ENCODE peak calls at places on chromosome 16, in six cellular contexts. One of them, this sample, is unnamed.

GRCh38 chr16:12781777-12782176 is 21.9 kb downstream of the CPPED1 start:
- DNase-seq in Karpas-422: no peak
- DNase-seq in neuronal stem cell: no peak
- DNase-seq in fibroblast of lung: no peak
- DNase-seq in HepG2: no peak
- DNase-seq in GM23338: no peak
- DNase-seq in this sample: no peak

GRCh38 chr16:88649924-88650748 is 717 bp downstream of the CYBA start:
- DNase-seq in neuronal stem cell: no peak
- DNase-seq in Karpas-422: peak
- DNase-seq in HepG2: peak
- DNase-seq in fibroblast of lung: no peak
- DNase-seq in GM23338: peak
- DNase-seq in this sample: peak

GRCh38 chr16:4882633-4883285 is 35.5 kb downstream of the UBN1 start:
- DNase-seq in neuronal stem cell: no peak
- DNase-seq in GM23338: no peak
- DNase-seq in HepG2: no peak
- DNase-seq in fibroblast of lung: peak
- DNase-seq in Karpas-422: no peak
- DNase-seq in this sample: no peak

GRCh38 chr16:79599837-79600635 is 501 bp downstream of the MAF start:
- DNase-seq in neuronal stem cell: peak
- DNase-seq in GM23338: peak
- DNase-seq in HepG2: no peak
- DNase-seq in Karpas-422: peak
- DNase-seq in fibroblast of lung: peak
- DNase-seq in this sample: peak

GRCh38 chr16:19913306-19913717 is 28.7 kb upstream of the GPRC5B start:
- DNase-seq in HepG2: no peak
- DNase-seq in Karpas-422: no peak
- DNase-seq in neuronal stem cell: no peak
- DNase-seq in GM23338: no peak
- DNase-seq in fibroblast of lung: peak
- DNase-seq in this sample: no peak

GRCh38 chr16:85238233-85238647 is 126.0 kb upstream of the CIBAR2 start:
- DNase-seq in neuronal stem cell: no peak
- DNase-seq in GM23338: peak
- DNase-seq in HepG2: no peak
- DNase-seq in fibroblast of lung: peak
- DNase-seq in Karpas-422: no peak
- DNase-seq in this sample: no peak

GRCh38 chr16:79571065-79571697 is 29.4 kb downstream of the MAF start:
- DNase-seq in HepG2: no peak
- DNase-seq in Karpas-422: peak
- DNase-seq in neuronal stem cell: no peak
- DNase-seq in GM23338: no peak
- DNase-seq in fibroblast of lung: no peak
- DNase-seq in this sample: no peak

GRCh38 chr16:12569061-12569460 is 234.6 kb downstream of the CPPED1 start:
- DNase-seq in HepG2: no peak
- DNase-seq in neuronal stem cell: no peak
- DNase-seq in Karpas-422: no peak
- DNase-seq in fibroblast of lung: no peak
- DNase-seq in GM23338: no peak
- DNase-seq in this sample: no peak

GRCh38 chr16:86665929-86666328 is 87.6 kb downstream of the FOXL1 start:
- DNase-seq in neuronal stem cell: no peak
- DNase-seq in Karpas-422: no peak
- DNase-seq in GM23338: no peak
- DNase-seq in fibroblast of lung: no peak
- DNase-seq in HepG2: no peak
- DNase-seq in this sample: no peak

GRCh38 chr16:86578056-86578455 is 293 bp upstream of the FOXL1 start:
- DNase-seq in fibroblast of lung: peak
- DNase-seq in GM23338: no peak
- DNase-seq in neuronal stem cell: no peak
- DNase-seq in Karpas-422: no peak
- DNase-seq in HepG2: no peak
- DNase-seq in this sample: no peak

GRCh38 chr16:55418586-55418985 is 60.4 kb upstream of the MMP2 start:
- DNase-seq in fibroblast of lung: no peak
- DNase-seq in GM23338: peak
- DNase-seq in Karpas-422: no peak
- DNase-seq in neuronal stem cell: no peak
- DNase-seq in HepG2: no peak
- DNase-seq in this sample: no peak

GRCh38 chr16:56669005-56669839 is at the start of gene MT1H:
- DNase-seq in HepG2: no peak
- DNase-seq in GM23338: peak
- DNase-seq in Karpas-422: peak
- DNase-seq in neuronal stem cell: no peak
- DNase-seq in fibroblast of lung: no peak
- DNase-seq in this sample: no peak

GRCh38 chr16:56262148-56262878 is 71.0 kb downstream of the GNAO1 start:
- DNase-seq in fibroblast of lung: no peak
- DNase-seq in GM23338: no peak
- DNase-seq in neuronal stem cell: no peak
- DNase-seq in Karpas-422: no peak
- DNase-seq in HepG2: no peak
- DNase-seq in this sample: no peak

GRCh38 chr16:58098207-58099096 is 30.7 kb downstream of the CFAP20 start:
- DNase-seq in Karpas-422: no peak
- DNase-seq in neuronal stem cell: no peak
- DNase-seq in HepG2: no peak
- DNase-seq in fibroblast of lung: no peak
- DNase-seq in GM23338: no peak
- DNase-seq in this sample: no peak

GRCh38 chr16:20318437-20318836 is 8.9 kb downstream of the GP2 start:
- DNase-seq in fibroblast of lung: no peak
- DNase-seq in HepG2: no peak
- DNase-seq in Karpas-422: no peak
- DNase-seq in GM23338: no peak
- DNase-seq in neuronal stem cell: no peak
- DNase-seq in this sample: no peak

GRCh38 chr16:53692146-53692545 is 11.5 kb downstream of the RPGRIP1L start:
- DNase-seq in fibroblast of lung: peak
- DNase-seq in HepG2: no peak
- DNase-seq in Karpas-422: no peak
- DNase-seq in GM23338: peak
- DNase-seq in neuronal stem cell: no peak
- DNase-seq in this sample: no peak

GRCh38 chr16:79618712-79619050 is 18.1 kb upstream of the MAF start:
- DNase-seq in neuronal stem cell: no peak
- DNase-seq in HepG2: no peak
- DNase-seq in GM23338: no peak
- DNase-seq in Karpas-422: no peak
- DNase-seq in fibroblast of lung: no peak
- DNase-seq in this sample: no peak

GRCh38 chr16:19502395-19503131 is 19.3 kb downstream of the GDE1 start:
- DNase-seq in neuronal stem cell: peak
- DNase-seq in Karpas-422: peak
- DNase-seq in HepG2: peak
- DNase-seq in fibroblast of lung: peak
- DNase-seq in GM23338: peak
- DNase-seq in this sample: peak

GRCh38 chr16:85947511-85948509 is 48.8 kb downstream of the IRF8 start:
- DNase-seq in Karpas-422: no peak
- DNase-seq in HepG2: no peak
- DNase-seq in neuronal stem cell: no peak
- DNase-seq in fibroblast of lung: no peak
- DNase-seq in GM23338: no peak
- DNase-seq in this sample: peak

GRCh38 chr16:57946181-57946801 is 24.6 kb downstream of the CNGB1 start:
- DNase-seq in neuronal stem cell: no peak
- DNase-seq in fibroblast of lung: no peak
- DNase-seq in Karpas-422: no peak
- DNase-seq in GM23338: no peak
- DNase-seq in HepG2: no peak
- DNase-seq in this sample: no peak

GRCh38 chr16:88508868-88509748 is 56.0 kb downstream of the ZFPM1 start:
- DNase-seq in HepG2: peak
- DNase-seq in fibroblast of lung: no peak
- DNase-seq in Karpas-422: no peak
- DNase-seq in GM23338: no peak
- DNase-seq in neuronal stem cell: no peak
- DNase-seq in this sample: no peak

GRCh38 chr16:27431773-27432599 is 30.0 kb downstream of the IL21R start:
- DNase-seq in Karpas-422: no peak
- DNase-seq in fibroblast of lung: no peak
- DNase-seq in GM23338: no peak
- DNase-seq in neuronal stem cell: no peak
- DNase-seq in HepG2: no peak
- DNase-seq in this sample: no peak

GRCh38 chr16:87178177-87178863 is 138.9 kb downstream of the C16orf95 start:
- DNase-seq in neuronal stem cell: no peak
- DNase-seq in fibroblast of lung: no peak
- DNase-seq in GM23338: peak
- DNase-seq in Karpas-422: no peak
- DNase-seq in HepG2: no peak
- DNase-seq in this sample: no peak

GRCh38 chr16:25066747-25067631 is 44.6 kb upstream of the LCMT1 start:
- DNase-seq in neuronal stem cell: peak
- DNase-seq in fibroblast of lung: peak
- DNase-seq in Karpas-422: peak
- DNase-seq in HepG2: peak
- DNase-seq in GM23338: peak
- DNase-seq in this sample: peak

GRCh38 chr16:85733839-85734170 is 17.1 kb downstream of the C16orf74 start:
- DNase-seq in HepG2: no peak
- DNase-seq in fibroblast of lung: no peak
- DNase-seq in GM23338: peak
- DNase-seq in neuronal stem cell: peak
- DNase-seq in Karpas-422: no peak
- DNase-seq in this sample: no peak

GRCh38 chr16:64417711-64418227 is 704.1 kb downstream of the CDH11 start:
- DNase-seq in GM23338: no peak
- DNase-seq in fibroblast of lung: peak
- DNase-seq in Karpas-422: no peak
- DNase-seq in neuronal stem cell: no peak
- DNase-seq in HepG2: no peak
- DNase-seq in this sample: no peak

GRCh38 chr16:20675488-20676267 is 21.8 kb downstream of the ACSM1 start:
- DNase-seq in neuronal stem cell: no peak
- DNase-seq in HepG2: peak
- DNase-seq in Karpas-422: peak
- DNase-seq in GM23338: peak
- DNase-seq in fibroblast of lung: no peak
- DNase-seq in this sample: no peak

GRCh38 chr16:30377050-30377811 is 2.6 kb downstream of the MYL11 start:
- DNase-seq in GM23338: peak
- DNase-seq in fibroblast of lung: no peak
- DNase-seq in neuronal stem cell: no peak
- DNase-seq in Karpas-422: no peak
- DNase-seq in HepG2: no peak
- DNase-seq in this sample: no peak

GRCh38 chr16:19757762-19758595 is 39.9 kb downstream of the IQCK start:
- DNase-seq in neuronal stem cell: no peak
- DNase-seq in fibroblast of lung: peak
- DNase-seq in HepG2: peak
- DNase-seq in Karpas-422: no peak
- DNase-seq in GM23338: no peak
- DNase-seq in this sample: no peak

GRCh38 chr16:11871193-11871592 is 19.9 kb upstream of the RSL1D1 start:
- DNase-seq in GM23338: peak
- DNase-seq in neuronal stem cell: no peak
- DNase-seq in fibroblast of lung: peak
- DNase-seq in Karpas-422: no peak
- DNase-seq in HepG2: peak
- DNase-seq in this sample: no peak

GRCh38 chr16:72974142-72974769 is 73.7 kb downstream of the ZFHX3 start:
- DNase-seq in neuronal stem cell: no peak
- DNase-seq in HepG2: no peak
- DNase-seq in GM23338: no peak
- DNase-seq in fibroblast of lung: no peak
- DNase-seq in Karpas-422: no peak
- DNase-seq in this sample: no peak

GRCh38 chr16:46974352-46974751 is 878 bp upstream of the DNAJA2 start:
- DNase-seq in neuronal stem cell: no peak
- DNase-seq in Karpas-422: peak
- DNase-seq in GM23338: peak
- DNase-seq in HepG2: peak
- DNase-seq in fibroblast of lung: peak
- DNase-seq in this sample: peak
- H2AFZ ChIP-seq in neuronal stem cell: peak
- H2AFZ ChIP-seq in Karpas-422: peak
- H2AFZ ChIP-seq in GM23338: no peak
- H2AFZ ChIP-seq in HepG2: no peak
- H2AFZ ChIP-seq in fibroblast of lung: peak
- H2AFZ ChIP-seq in this sample: peak

GRCh38 chr16:17939052-17939673 is 397.4 kb downstream of the NPIPA8 start:
- DNase-seq in HepG2: no peak
- DNase-seq in neuronal stem cell: no peak
- DNase-seq in GM23338: no peak
- DNase-seq in Karpas-422: peak
- DNase-seq in fibroblast of lung: no peak
- DNase-seq in this sample: no peak
- H2AFZ ChIP-seq in HepG2: no peak
- H2AFZ ChIP-seq in neuronal stem cell: no peak
- H2AFZ ChIP-seq in GM23338: no peak
- H2AFZ ChIP-seq in Karpas-422: peak
- H2AFZ ChIP-seq in fibroblast of lung: no peak
- H2AFZ ChIP-seq in this sample: peak

DNA sequence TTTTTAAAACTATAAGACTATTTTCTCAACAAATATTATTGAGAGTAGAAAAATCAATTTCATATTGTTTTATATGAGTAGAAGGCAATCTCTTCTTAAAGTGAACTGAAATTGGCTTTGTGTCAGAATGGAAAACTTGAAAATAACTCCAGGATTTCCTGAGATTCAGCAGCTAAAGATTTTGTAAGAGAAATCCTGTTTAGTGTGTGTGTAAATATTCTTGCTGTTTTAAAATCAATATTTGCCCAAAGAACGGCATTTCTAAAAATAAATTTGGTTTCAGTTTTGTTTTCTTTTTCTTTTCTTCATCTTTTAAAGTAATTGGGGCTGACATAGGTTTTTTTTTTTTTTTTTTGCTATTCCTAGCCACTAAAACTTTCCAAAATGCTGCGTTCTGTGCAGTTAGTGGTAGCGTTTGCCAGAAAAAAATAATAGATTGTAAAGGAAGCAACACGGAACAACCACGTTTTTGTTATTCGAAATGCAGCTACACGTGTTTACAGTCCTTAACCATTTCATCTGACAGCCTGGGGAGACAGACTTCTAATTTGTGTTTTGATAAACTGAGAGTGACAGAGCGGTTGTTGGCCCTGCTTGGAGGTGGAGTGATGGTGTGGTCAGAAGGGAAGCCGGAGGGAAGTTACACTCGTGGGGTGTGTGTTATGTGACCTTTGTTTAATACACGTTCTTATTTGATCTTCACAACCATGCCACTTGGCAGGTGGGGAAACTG is 21.6 kb upstream of the SMPD3 start:
- DNase-seq in neuronal stem cell: no peak
- DNase-seq in fibroblast of lung: peak
- DNase-seq in HepG2: no peak
- DNase-seq in GM23338: no peak
- DNase-seq in Karpas-422: no peak
- DNase-seq in this sample: no peak
- H2AFZ ChIP-seq in neuronal stem cell: no peak
- H2AFZ ChIP-seq in fibroblast of lung: peak
- H2AFZ ChIP-seq in HepG2: peak
- H2AFZ ChIP-seq in GM23338: peak
- H2AFZ ChIP-seq in Karpas-422: peak
- H2AFZ ChIP-seq in this sample: peak

GRCh38 chr16:68031951-68032350 is 8.9 kb downstream of the DUS2 start:
- DNase-seq in fibroblast of lung: no peak
- DNase-seq in HepG2: no peak
- DNase-seq in Karpas-422: no peak
- DNase-seq in GM23338: peak
- DNase-seq in neuronal stem cell: no peak
- DNase-seq in this sample: no peak
- H2AFZ ChIP-seq in fibroblast of lung: no peak
- H2AFZ ChIP-seq in HepG2: no peak
- H2AFZ ChIP-seq in Karpas-422: no peak
- H2AFZ ChIP-seq in GM23338: no peak
- H2AFZ ChIP-seq in neuronal stem cell: no peak
- H2AFZ ChIP-seq in this sample: no peak